ENCODE peak calls at places on chromosomes 1 and 21, in eight cellular contexts. One of them, this sample, is unnamed.

GRCh38 chr21:40567511-40567910 is 279.4 kb downstream of the DSCAM start:
- DNase-seq in tibial artery: no peak
- DNase-seq in breast epithelium: no peak
- DNase-seq in GM13977: no peak
- DNase-seq in kidney epithelial cell: no peak
- DNase-seq in stomach: no peak
- DNase-seq in epithelial cell of esophagus: no peak
- DNase-seq in coronary artery: no peak
- DNase-seq in this sample: no peak

GRCh38 chr1:72281144-72281543 is 1.2 kb downstream of the NEGR1 start:
- DNase-seq in stomach: no peak
- DNase-seq in tibial artery: no peak
- DNase-seq in breast epithelium: no peak
- DNase-seq in GM13977: no peak
- DNase-seq in epithelial cell of esophagus: no peak
- DNase-seq in kidney epithelial cell: no peak
- DNase-seq in coronary artery: no peak
- DNase-seq in this sample: no peak

GRCh38 chr1:191912517-191912916 is 245.7 kb upstream of the RGS18 start:
- DNase-seq in epithelial cell of esophagus: no peak
- DNase-seq in GM13977: no peak
- DNase-seq in breast epithelium: no peak
- DNase-seq in coronary artery: no peak
- DNase-seq in tibial artery: no peak
- DNase-seq in stomach: no peak
- DNase-seq in kidney epithelial cell: no peak
- DNase-seq in this sample: no peak

GRCh38 chr1:220119043-220119512 is 25.1 kb downstream of the IARS2 start:
- DNase-seq in stomach: no peak
- DNase-seq in GM13977: no peak
- DNase-seq in kidney epithelial cell: no peak
- DNase-seq in epithelial cell of esophagus: no peak
- DNase-seq in tibial artery: no peak
- DNase-seq in coronary artery: no peak
- DNase-seq in breast epithelium: no peak
- DNase-seq in this sample: no peak

GRCh38 chr1:5297199-5297877 is 642.9 kb downstream of the AJAP1 start:
- DNase-seq in GM13977: no peak
- DNase-seq in breast epithelium: no peak
- DNase-seq in kidney epithelial cell: no peak
- DNase-seq in tibial artery: no peak
- DNase-seq in stomach: no peak
- DNase-seq in coronary artery: peak
- DNase-seq in epithelial cell of esophagus: no peak
- DNase-seq in this sample: no peak

GRCh38 chr1:244672961-244673695 is 20.2 kb downstream of the DESI2 start:
- DNase-seq in breast epithelium: no peak
- DNase-seq in stomach: peak
- DNase-seq in coronary artery: no peak
- DNase-seq in tibial artery: no peak
- DNase-seq in kidney epithelial cell: no peak
- DNase-seq in GM13977: no peak
- DNase-seq in epithelial cell of esophagus: no peak
- DNase-seq in this sample: no peak

GRCh38 chr21:46560568-46561447 is 44.1 kb downstream of the S100B start:
- DNase-seq in kidney epithelial cell: no peak
- DNase-seq in stomach: peak
- DNase-seq in tibial artery: no peak
- DNase-seq in epithelial cell of esophagus: no peak
- DNase-seq in GM13977: no peak
- DNase-seq in coronary artery: no peak
- DNase-seq in breast epithelium: no peak
- DNase-seq in this sample: no peak

GRCh38 chr1:205967555-205968335 is 24.5 kb upstream of the SLC26A9 start:
- DNase-seq in coronary artery: no peak
- DNase-seq in kidney epithelial cell: no peak
- DNase-seq in tibial artery: no peak
- DNase-seq in stomach: no peak
- DNase-seq in breast epithelium: no peak
- DNase-seq in GM13977: no peak
- DNase-seq in epithelial cell of esophagus: peak
- DNase-seq in this sample: no peak

GRCh38 chr21:44354775-44355771 is 1.7 kb downstream of the TRPM2 start:
- DNase-seq in tibial artery: no peak
- DNase-seq in coronary artery: no peak
- DNase-seq in GM13977: no peak
- DNase-seq in breast epithelium: no peak
- DNase-seq in epithelial cell of esophagus: no peak
- DNase-seq in kidney epithelial cell: no peak
- DNase-seq in stomach: no peak
- DNase-seq in this sample: no peak

GRCh38 chr1:29259802-29260441 is 23.6 kb downstream of the PTPRU start:
- DNase-seq in epithelial cell of esophagus: peak
- DNase-seq in GM13977: peak
- DNase-seq in kidney epithelial cell: no peak
- DNase-seq in breast epithelium: no peak
- DNase-seq in tibial artery: peak
- DNase-seq in stomach: peak
- DNase-seq in coronary artery: no peak
- DNase-seq in this sample: peak

GRCh38 chr1:162878000-162878596 is 17.1 kb upstream of the CCDC190 start:
- DNase-seq in breast epithelium: peak
- DNase-seq in tibial artery: peak
- DNase-seq in epithelial cell of esophagus: peak
- DNase-seq in kidney epithelial cell: no peak
- DNase-seq in GM13977: peak
- DNase-seq in coronary artery: no peak
- DNase-seq in stomach: peak
- DNase-seq in this sample: no peak

GRCh38 chr1:204735042-204735441 is 49.5 kb upstream of the LRRN2 start:
- DNase-seq in GM13977: no peak
- DNase-seq in epithelial cell of esophagus: no peak
- DNase-seq in stomach: no peak
- DNase-seq in coronary artery: no peak
- DNase-seq in kidney epithelial cell: no peak
- DNase-seq in breast epithelium: no peak
- DNase-seq in tibial artery: no peak
- DNase-seq in this sample: no peak

GRCh38 chr1:24202987-24203386 is 15.9 kb upstream of the IFNLR1 start:
- DNase-seq in kidney epithelial cell: no peak
- DNase-seq in coronary artery: no peak
- DNase-seq in stomach: no peak
- DNase-seq in breast epithelium: no peak
- DNase-seq in tibial artery: no peak
- DNase-seq in epithelial cell of esophagus: no peak
- DNase-seq in GM13977: no peak
- DNase-seq in this sample: no peak

GRCh38 chr1:11825131-11825530 is 19.1 kb downstream of the CLCN6 start:
- DNase-seq in kidney epithelial cell: no peak
- DNase-seq in stomach: no peak
- DNase-seq in tibial artery: no peak
- DNase-seq in coronary artery: no peak
- DNase-seq in GM13977: no peak
- DNase-seq in epithelial cell of esophagus: no peak
- DNase-seq in breast epithelium: no peak
- DNase-seq in this sample: no peak

GRCh38 chr1:111099289-111099688 is 40.6 kb downstream of the DRAM2 start:
- DNase-seq in kidney epithelial cell: no peak
- DNase-seq in tibial artery: no peak
- DNase-seq in coronary artery: no peak
- DNase-seq in stomach: peak
- DNase-seq in GM13977: no peak
- DNase-seq in epithelial cell of esophagus: no peak
- DNase-seq in breast epithelium: no peak
- DNase-seq in this sample: no peak

GRCh38 chr1:183911285-183911684 is 106.4 kb downstream of the RGL1 start:
- DNase-seq in kidney epithelial cell: no peak
- DNase-seq in tibial artery: no peak
- DNase-seq in coronary artery: no peak
- DNase-seq in breast epithelium: no peak
- DNase-seq in epithelial cell of esophagus: no peak
- DNase-seq in GM13977: peak
- DNase-seq in stomach: no peak
- DNase-seq in this sample: no peak

GRCh38 chr1:203089651-203090045 is 3.8 kb upstream of the MYOG start:
- DNase-seq in kidney epithelial cell: no peak
- DNase-seq in coronary artery: no peak
- DNase-seq in breast epithelium: no peak
- DNase-seq in tibial artery: no peak
- DNase-seq in stomach: peak
- DNase-seq in GM13977: no peak
- DNase-seq in epithelial cell of esophagus: no peak
- DNase-seq in this sample: no peak

GRCh38 chr1:154998818-154999650 is 3.6 kb upstream of the ZBTB7B start:
- DNase-seq in GM13977: peak
- DNase-seq in coronary artery: peak
- DNase-seq in kidney epithelial cell: no peak
- DNase-seq in stomach: peak
- DNase-seq in epithelial cell of esophagus: peak
- DNase-seq in breast epithelium: no peak
- DNase-seq in tibial artery: peak
- DNase-seq in this sample: peak

GRCh38 chr1:229070168-229070567 is 200.7 kb upstream of the RAB4A start:
- DNase-seq in GM13977: no peak
- DNase-seq in kidney epithelial cell: no peak
- DNase-seq in coronary artery: peak
- DNase-seq in breast epithelium: peak
- DNase-seq in tibial artery: peak
- DNase-seq in stomach: peak
- DNase-seq in epithelial cell of esophagus: peak
- DNase-seq in this sample: peak

GRCh38 chr1:118047006-118047649 is 117.6 kb downstream of the WDR3 start:
- DNase-seq in coronary artery: no peak
- DNase-seq in GM13977: no peak
- DNase-seq in tibial artery: no peak
- DNase-seq in epithelial cell of esophagus: no peak
- DNase-seq in stomach: no peak
- DNase-seq in kidney epithelial cell: no peak
- DNase-seq in breast epithelium: no peak
- DNase-seq in this sample: no peak

GRCh38 chr1:118047650-118048224 is 118.2 kb downstream of the WDR3 start:
- DNase-seq in breast epithelium: no peak
- DNase-seq in stomach: no peak
- DNase-seq in kidney epithelial cell: no peak
- DNase-seq in tibial artery: no peak
- DNase-seq in epithelial cell of esophagus: no peak
- DNase-seq in coronary artery: no peak
- DNase-seq in GM13977: no peak
- DNase-seq in this sample: no peak

DNA sequence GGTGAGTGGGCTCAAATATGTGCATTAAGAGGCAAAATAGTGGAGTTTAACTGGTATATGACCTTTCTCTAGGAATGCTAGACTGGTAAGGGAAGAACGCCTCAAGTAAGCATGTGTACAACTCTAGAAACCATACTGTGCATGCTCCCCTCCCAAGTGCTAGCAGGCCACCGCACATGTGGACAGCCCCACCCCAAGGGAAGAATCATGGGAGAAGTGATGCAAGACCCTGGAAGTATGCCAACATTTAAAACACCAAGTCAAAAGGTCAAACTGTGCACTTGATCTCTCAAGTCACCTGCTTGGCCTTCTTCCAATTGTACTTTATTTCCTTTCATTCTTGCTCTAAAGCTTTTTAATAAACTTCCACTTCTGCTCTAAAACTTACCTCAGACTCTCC is 120.4 kb downstream of the WDR3 start:
- DNase-seq in breast epithelium: no peak
- DNase-seq in tibial artery: no peak
- DNase-seq in kidney epithelial cell: no peak
- DNase-seq in GM13977: no peak
- DNase-seq in coronary artery: no peak
- DNase-seq in epithelial cell of esophagus: no peak
- DNase-seq in stomach: no peak
- DNase-seq in this sample: no peak
- TF ChIP-seq CTCF in breast epithelium: no peak
- TF ChIP-seq CTCF in tibial artery: no peak
- TF ChIP-seq CTCF in kidney epithelial cell: no peak
- TF ChIP-seq CTCF in GM13977: no peak
- TF ChIP-seq CTCF in coronary artery: no peak
- TF ChIP-seq CTCF in epithelial cell of esophagus: no peak
- TF ChIP-seq CTCF in stomach: no peak
- TF ChIP-seq CTCF in this sample: no peak

GRCh38 chr1:215793210-215793609 is 226.1 kb downstream of the KCTD3 start:
- DNase-seq in epithelial cell of esophagus: peak
- DNase-seq in GM13977: no peak
- DNase-seq in coronary artery: no peak
- DNase-seq in stomach: no peak
- DNase-seq in breast epithelium: no peak
- DNase-seq in kidney epithelial cell: no peak
- DNase-seq in tibial artery: no peak
- DNase-seq in this sample: no peak
- TF ChIP-seq CTCF in epithelial cell of esophagus: peak
- TF ChIP-seq CTCF in GM13977: peak
- TF ChIP-seq CTCF in coronary artery: no peak
- TF ChIP-seq CTCF in stomach: peak
- TF ChIP-seq CTCF in breast epithelium: no peak
- TF ChIP-seq CTCF in kidney epithelial cell: peak
- TF ChIP-seq CTCF in tibial artery: no peak
- TF ChIP-seq CTCF in this sample: no peak

GRCh38 chr1:8817413-8818324 is at the start of gene RERE:
- DNase-seq in breast epithelium: peak
- DNase-seq in kidney epithelial cell: peak
- DNase-seq in stomach: peak
- DNase-seq in tibial artery: peak
- DNase-seq in epithelial cell of esophagus: peak
- DNase-seq in coronary artery: peak
- DNase-seq in GM13977: peak
- DNase-seq in this sample: peak
- TF ChIP-seq CTCF in breast epithelium: peak
- TF ChIP-seq CTCF in kidney epithelial cell: peak
- TF ChIP-seq CTCF in stomach: peak
- TF ChIP-seq CTCF in tibial artery: no peak
- TF ChIP-seq CTCF in epithelial cell of esophagus: peak
- TF ChIP-seq CTCF in coronary artery: no peak
- TF ChIP-seq CTCF in GM13977: peak
- TF ChIP-seq CTCF in this sample: no peak

DNA sequence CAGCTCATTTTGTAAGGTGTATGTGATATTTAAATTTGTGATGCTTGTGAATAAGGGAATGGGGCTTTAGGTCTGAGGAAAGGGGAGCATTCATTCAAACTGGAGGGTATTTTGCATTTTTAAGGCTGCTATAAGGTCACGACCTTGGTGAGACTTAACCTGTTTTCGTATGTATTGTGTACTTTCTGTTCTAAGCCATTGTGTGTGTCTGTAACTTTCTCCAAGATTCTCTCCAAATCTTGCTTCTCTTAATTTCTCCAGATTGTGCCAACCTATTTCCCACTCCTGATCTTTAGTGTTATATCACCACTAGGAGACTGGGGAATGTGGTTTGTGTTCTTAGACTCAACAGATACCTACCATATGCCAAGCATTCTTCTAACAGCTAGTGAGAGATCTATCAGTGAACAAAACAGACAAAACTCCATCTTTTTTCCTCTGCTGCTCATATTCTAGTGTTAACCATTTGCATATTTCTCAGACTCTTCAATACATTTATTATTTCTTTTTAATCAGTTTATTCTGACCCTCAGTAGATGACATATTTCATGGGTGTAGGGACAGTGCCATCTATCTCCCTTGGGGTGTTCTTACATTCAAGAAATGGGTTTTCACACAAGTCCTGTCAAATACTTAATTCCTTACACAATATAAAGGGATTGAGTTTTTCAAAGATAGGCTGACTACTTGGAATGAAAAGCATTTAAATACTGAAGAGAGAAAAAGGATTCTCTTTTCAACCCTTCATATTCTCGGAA is 27.5 kb downstream of the ATP1B1 start:
- DNase-seq in breast epithelium: no peak
- DNase-seq in epithelial cell of esophagus: peak
- DNase-seq in coronary artery: no peak
- DNase-seq in kidney epithelial cell: no peak
- DNase-seq in tibial artery: no peak
- DNase-seq in GM13977: no peak
- DNase-seq in stomach: no peak
- DNase-seq in this sample: no peak
- TF ChIP-seq CTCF in breast epithelium: no peak
- TF ChIP-seq CTCF in epithelial cell of esophagus: peak
- TF ChIP-seq CTCF in coronary artery: no peak
- TF ChIP-seq CTCF in kidney epithelial cell: no peak
- TF ChIP-seq CTCF in tibial artery: no peak
- TF ChIP-seq CTCF in GM13977: peak
- TF ChIP-seq CTCF in stomach: no peak
- TF ChIP-seq CTCF in this sample: peak